ENCODE peak calls at places on chromosomes 1 and 21, in seven cellular contexts. One of them, this sample, is unnamed.

GRCh38 chr1:206900149-206900548 is 2.9 kb downstream of the IL24 start:
- DNase-seq in heart right ventricle: no peak
- DNase-seq in GM12864: no peak
- DNase-seq in fibroblast of villous mesenchyme: no peak
- DNase-seq in GM23338: no peak
- DNase-seq in thoracic aorta: no peak
- DNase-seq in tibial nerve: no peak
- DNase-seq in this sample: no peak

GRCh38 chr1:205595435-205595834 is 36.4 kb downstream of the ELK4 start:
- DNase-seq in heart right ventricle: no peak
- DNase-seq in GM12864: peak; percentile 46
- DNase-seq in fibroblast of villous mesenchyme: no peak
- DNase-seq in GM23338: no peak
- DNase-seq in thoracic aorta: no peak
- DNase-seq in tibial nerve: no peak
- DNase-seq in this sample: no peak

GRCh38 chr1:156959414-156959813 is 39.0 kb downstream of the LRRC71 start:
- DNase-seq in heart right ventricle: no peak
- DNase-seq in GM12864: no peak
- DNase-seq in fibroblast of villous mesenchyme: peak; percentile 93
- DNase-seq in GM23338: no peak
- DNase-seq in thoracic aorta: no peak
- DNase-seq in tibial nerve: no peak
- DNase-seq in this sample: no peak

GRCh38 chr1:1678581-1679380 is 13.8 kb downstream of the SLC35E2B start:
- DNase-seq in heart right ventricle: no peak
- DNase-seq in GM12864: peak; percentile 40
- DNase-seq in fibroblast of villous mesenchyme: no peak
- DNase-seq in GM23338: peak; percentile 70
- DNase-seq in thoracic aorta: no peak
- DNase-seq in tibial nerve: no peak
- DNase-seq in this sample: no peak

GRCh38 chr1:81556968-81557367 is 243.8 kb upstream of the ADGRL2 start:
- DNase-seq in heart right ventricle: no peak
- DNase-seq in GM12864: no peak
- DNase-seq in fibroblast of villous mesenchyme: no peak
- DNase-seq in GM23338: no peak
- DNase-seq in thoracic aorta: no peak
- DNase-seq in tibial nerve: no peak
- DNase-seq in this sample: no peak

GRCh38 chr21:34807146-34807880 is 138.5 kb downstream of the CLIC6 start:
- DNase-seq in heart right ventricle: no peak
- DNase-seq in GM12864: peak; percentile 19
- DNase-seq in fibroblast of villous mesenchyme: peak; percentile 97
- DNase-seq in GM23338: no peak
- DNase-seq in thoracic aorta: peak; percentile 30
- DNase-seq in tibial nerve: no peak
- DNase-seq in this sample: peak; percentile 65

GRCh38 chr1:208040714-208041393 is 129.9 kb upstream of the CD34 start:
- DNase-seq in heart right ventricle: no peak
- DNase-seq in GM12864: no peak
- DNase-seq in fibroblast of villous mesenchyme: no peak
- DNase-seq in GM23338: no peak
- DNase-seq in thoracic aorta: no peak
- DNase-seq in tibial nerve: no peak
- DNase-seq in this sample: no peak

GRCh38 chr1:1332774-1333480 is 1.8 kb downstream of the TAS1R3 start:
- DNase-seq in heart right ventricle: no peak
- DNase-seq in GM12864: no peak
- DNase-seq in fibroblast of villous mesenchyme: no peak
- DNase-seq in GM23338: no peak
- DNase-seq in thoracic aorta: no peak
- DNase-seq in tibial nerve: no peak
- DNase-seq in this sample: no peak

GRCh38 chr1:89566761-89567174 is 42.1 kb downstream of the LRRC8B start:
- DNase-seq in heart right ventricle: peak; percentile 56
- DNase-seq in GM12864: no peak
- DNase-seq in fibroblast of villous mesenchyme: peak; percentile 24
- DNase-seq in GM23338: peak; percentile 50
- DNase-seq in thoracic aorta: no peak
- DNase-seq in tibial nerve: no peak
- DNase-seq in this sample: no peak

GRCh38 chr1:38784452-38785284 is 74.9 kb downstream of the RRAGC start:
- DNase-seq in heart right ventricle: no peak
- DNase-seq in GM12864: no peak
- DNase-seq in fibroblast of villous mesenchyme: no peak
- DNase-seq in GM23338: no peak
- DNase-seq in thoracic aorta: no peak
- DNase-seq in tibial nerve: no peak
- DNase-seq in this sample: no peak

GRCh38 chr1:56965191-56965590 is 624 bp downstream of the C8B start:
- DNase-seq in heart right ventricle: no peak
- DNase-seq in GM12864: no peak
- DNase-seq in fibroblast of villous mesenchyme: no peak
- DNase-seq in GM23338: no peak
- DNase-seq in thoracic aorta: no peak
- DNase-seq in tibial nerve: no peak
- DNase-seq in this sample: no peak

GRCh38 chr1:218459450-218459849 is 114.3 kb downstream of the TGFB2 start:
- DNase-seq in heart right ventricle: peak; percentile 66
- DNase-seq in GM12864: no peak
- DNase-seq in fibroblast of villous mesenchyme: no peak
- DNase-seq in GM23338: peak; percentile 13
- DNase-seq in thoracic aorta: no peak
- DNase-seq in tibial nerve: no peak
- DNase-seq in this sample: no peak

GRCh38 chr1:187009320-187009719 is 180.6 kb downstream of the PLA2G4A start:
- DNase-seq in heart right ventricle: no peak
- DNase-seq in GM12864: no peak
- DNase-seq in fibroblast of villous mesenchyme: no peak
- DNase-seq in GM23338: peak; percentile 21
- DNase-seq in thoracic aorta: no peak
- DNase-seq in tibial nerve: no peak
- DNase-seq in this sample: no peak

GRCh38 chr1:155078496-155079209 is at the start of gene EFNA3:
- DNase-seq in heart right ventricle: peak; percentile 74
- DNase-seq in GM12864: no peak
- DNase-seq in fibroblast of villous mesenchyme: peak; percentile 43
- DNase-seq in GM23338: peak; percentile 78
- DNase-seq in thoracic aorta: no peak
- DNase-seq in tibial nerve: peak; percentile 62
- DNase-seq in this sample: no peak

GRCh38 chr1:1425753-1426495 is 4.8 kb upstream of the ANKRD65 start:
- DNase-seq in heart right ventricle: no peak
- DNase-seq in GM12864: no peak
- DNase-seq in fibroblast of villous mesenchyme: no peak
- DNase-seq in GM23338: peak; percentile 69
- DNase-seq in thoracic aorta: no peak
- DNase-seq in tibial nerve: no peak
- DNase-seq in this sample: no peak

GRCh38 chr21:41377715-41378114 is 15.9 kb downstream of the MX2 start:
- DNase-seq in heart right ventricle: no peak
- DNase-seq in GM12864: no peak
- DNase-seq in fibroblast of villous mesenchyme: no peak
- DNase-seq in GM23338: peak; percentile 21
- DNase-seq in thoracic aorta: no peak
- DNase-seq in tibial nerve: no peak
- DNase-seq in this sample: no peak

GRCh38 chr1:53046930-53047329 is 15.1 kb upstream of the PODN start:
- DNase-seq in heart right ventricle: no peak
- DNase-seq in GM12864: no peak
- DNase-seq in fibroblast of villous mesenchyme: peak; percentile 58
- DNase-seq in GM23338: no peak
- DNase-seq in thoracic aorta: no peak
- DNase-seq in tibial nerve: no peak
- DNase-seq in this sample: no peak

GRCh38 chr1:224721000-224721399 is 104.9 kb downstream of the CNIH3 start:
- DNase-seq in heart right ventricle: no peak
- DNase-seq in GM12864: no peak
- DNase-seq in fibroblast of villous mesenchyme: no peak
- DNase-seq in GM23338: no peak
- DNase-seq in thoracic aorta: no peak
- DNase-seq in tibial nerve: no peak
- DNase-seq in this sample: no peak

GRCh38 chr1:3456964-3457909 is 2.8 kb downstream of the ARHGEF16 start:
- DNase-seq in heart right ventricle: no peak
- DNase-seq in GM12864: no peak
- DNase-seq in fibroblast of villous mesenchyme: no peak
- DNase-seq in GM23338: no peak
- DNase-seq in thoracic aorta: no peak
- DNase-seq in tibial nerve: no peak
- DNase-seq in this sample: no peak

GRCh38 chr1:236862615-236863211 is 67.6 kb downstream of the MTR start:
- DNase-seq in heart right ventricle: peak; percentile 45
- DNase-seq in GM12864: no peak
- DNase-seq in fibroblast of villous mesenchyme: no peak
- DNase-seq in GM23338: no peak
- DNase-seq in thoracic aorta: no peak
- DNase-seq in tibial nerve: no peak
- DNase-seq in this sample: no peak

DNA sequence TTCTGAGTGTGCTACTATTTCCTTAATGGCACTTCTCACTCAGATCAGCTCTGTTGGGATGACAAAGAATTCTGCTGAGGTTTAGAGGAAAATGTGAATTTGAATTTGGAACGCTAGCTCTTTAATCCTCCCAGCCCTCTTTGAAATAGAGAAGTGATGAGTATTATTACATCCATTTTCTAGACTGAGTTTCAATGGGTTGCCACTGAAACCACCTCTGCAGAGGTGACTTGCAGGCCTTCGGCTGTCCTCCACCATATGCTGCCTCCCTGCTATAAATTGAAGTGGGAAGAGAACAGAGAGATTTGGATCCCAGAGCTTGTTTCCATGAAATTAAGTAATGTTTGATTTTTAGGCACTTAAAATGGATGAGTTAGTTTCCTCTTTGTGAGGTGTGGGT is 363.2 kb upstream of the SNX7 start:
- DNase-seq in heart right ventricle: no peak
- DNase-seq in GM12864: no peak
- DNase-seq in fibroblast of villous mesenchyme: no peak
- DNase-seq in GM23338: no peak
- DNase-seq in thoracic aorta: no peak
- DNase-seq in tibial nerve: no peak
- DNase-seq in this sample: no peak
- TF ChIP-seq CTCF in heart right ventricle: no peak
- TF ChIP-seq CTCF in GM12864: no peak
- TF ChIP-seq CTCF in fibroblast of villous mesenchyme: no peak
- TF ChIP-seq CTCF in GM23338: no peak
- TF ChIP-seq CTCF in thoracic aorta: no peak
- TF ChIP-seq CTCF in tibial nerve: no peak
- TF ChIP-seq CTCF in this sample: no peak

GRCh38 chr1:235724716-235725115 is 75.1 kb upstream of the GNG4 start:
- DNase-seq in heart right ventricle: no peak
- DNase-seq in GM12864: no peak
- DNase-seq in fibroblast of villous mesenchyme: no peak
- DNase-seq in GM23338: no peak
- DNase-seq in thoracic aorta: no peak
- DNase-seq in tibial nerve: no peak
- DNase-seq in this sample: no peak

GRCh38 chr1:235735630-235736029 is 86.0 kb upstream of the GNG4 start:
- DNase-seq in heart right ventricle: no peak
- DNase-seq in GM12864: no peak
- DNase-seq in fibroblast of villous mesenchyme: no peak
- DNase-seq in GM23338: no peak
- DNase-seq in thoracic aorta: no peak
- DNase-seq in tibial nerve: no peak
- DNase-seq in this sample: no peak

GRCh38 chr1:235725493-235725892 is 75.9 kb upstream of the GNG4 start:
- DNase-seq in heart right ventricle: no peak
- DNase-seq in GM12864: no peak
- DNase-seq in fibroblast of villous mesenchyme: no peak
- DNase-seq in GM23338: peak; percentile 32
- DNase-seq in thoracic aorta: no peak
- DNase-seq in tibial nerve: no peak
- DNase-seq in this sample: no peak

GRCh38 chr1:235734335-235734734 is 84.8 kb upstream of the GNG4 start:
- DNase-seq in heart right ventricle: no peak
- DNase-seq in GM12864: no peak
- DNase-seq in fibroblast of villous mesenchyme: no peak
- DNase-seq in GM23338: no peak
- DNase-seq in thoracic aorta: no peak
- DNase-seq in tibial nerve: no peak
- DNase-seq in this sample: no peak

GRCh38 chr1:235730007-235730406 is 80.4 kb upstream of the GNG4 start:
- DNase-seq in heart right ventricle: no peak
- DNase-seq in GM12864: no peak
- DNase-seq in fibroblast of villous mesenchyme: no peak
- DNase-seq in GM23338: no peak
- DNase-seq in thoracic aorta: no peak
- DNase-seq in tibial nerve: no peak
- DNase-seq in this sample: no peak
- TF ChIP-seq CTCF in heart right ventricle: no peak
- TF ChIP-seq CTCF in GM12864: no peak
- TF ChIP-seq CTCF in fibroblast of villous mesenchyme: no peak
- TF ChIP-seq CTCF in GM23338: no peak
- TF ChIP-seq CTCF in thoracic aorta: no peak
- TF ChIP-seq CTCF in tibial nerve: no peak
- TF ChIP-seq CTCF in this sample: no peak

GRCh38 chr1:48450505-48450904 is 21.5 kb downstream of the SPATA6 start:
- DNase-seq in heart right ventricle: no peak
- DNase-seq in GM12864: no peak
- DNase-seq in fibroblast of villous mesenchyme: no peak
- DNase-seq in GM23338: no peak
- DNase-seq in thoracic aorta: no peak
- DNase-seq in tibial nerve: no peak
- DNase-seq in this sample: no peak
- TF ChIP-seq CTCF in heart right ventricle: no peak
- TF ChIP-seq CTCF in GM12864: no peak
- TF ChIP-seq CTCF in fibroblast of villous mesenchyme: peak; percentile 28
- TF ChIP-seq CTCF in GM23338: no peak
- TF ChIP-seq CTCF in thoracic aorta: no peak
- TF ChIP-seq CTCF in tibial nerve: no peak
- TF ChIP-seq CTCF in this sample: peak; percentile 12

GRCh38 chr21:20424943-20425342 is 573.3 kb upstream of the NCAM2 start:
- DNase-seq in heart right ventricle: no peak
- DNase-seq in GM12864: no peak
- DNase-seq in fibroblast of villous mesenchyme: no peak
- DNase-seq in GM23338: peak; percentile 5
- DNase-seq in thoracic aorta: no peak
- DNase-seq in tibial nerve: no peak
- DNase-seq in this sample: no peak
- TF ChIP-seq CTCF in heart right ventricle: no peak
- TF ChIP-seq CTCF in GM12864: no peak
- TF ChIP-seq CTCF in fibroblast of villous mesenchyme: no peak
- TF ChIP-seq CTCF in GM23338: peak; percentile 27
- TF ChIP-seq CTCF in thoracic aorta: no peak
- TF ChIP-seq CTCF in tibial nerve: no peak
- TF ChIP-seq CTCF in this sample: no peak

GRCh38 chr1:174413632-174414031 is 34.1 kb upstream of the GPR52 start:
- DNase-seq in heart right ventricle: no peak
- DNase-seq in GM12864: no peak
- DNase-seq in fibroblast of villous mesenchyme: no peak
- DNase-seq in GM23338: peak; percentile 51
- DNase-seq in thoracic aorta: no peak
- DNase-seq in tibial nerve: no peak
- DNase-seq in this sample: no peak
- TF ChIP-seq CTCF in heart right ventricle: no peak
- TF ChIP-seq CTCF in GM12864: peak; percentile 40
- TF ChIP-seq CTCF in fibroblast of villous mesenchyme: no peak
- TF ChIP-seq CTCF in GM23338: peak; percentile 81
- TF ChIP-seq CTCF in thoracic aorta: no peak
- TF ChIP-seq CTCF in tibial nerve: no peak
- TF ChIP-seq CTCF in this sample: no peak

GRCh38 chr1:33097137-33097611 is 16.2 kb downstream of the AZIN2 start:
- DNase-seq in heart right ventricle: no peak
- DNase-seq in GM12864: no peak
- DNase-seq in fibroblast of villous mesenchyme: peak; percentile 46
- DNase-seq in GM23338: no peak
- DNase-seq in thoracic aorta: no peak
- DNase-seq in tibial nerve: no peak
- DNase-seq in this sample: no peak
- TF ChIP-seq CTCF in heart right ventricle: no peak
- TF ChIP-seq CTCF in GM12864: no peak
- TF ChIP-seq CTCF in fibroblast of villous mesenchyme: no peak
- TF ChIP-seq CTCF in GM23338: no peak
- TF ChIP-seq CTCF in thoracic aorta: no peak
- TF ChIP-seq CTCF in tibial nerve: no peak
- TF ChIP-seq CTCF in this sample: no peak

This sample was measured in AG09319.